ENCODE peak calls at places on chromosomes 7 and 10, in six cellular contexts. F, N, R, D, I and O are unnamed samples.

GRCh38 chr7:130417215-130417614 is 23.6 kb downstream of the CEP41 start:
- DNase-seq in F (no peak), N (no peak), R (no peak), D (no peak), I (no peak), O (no peak)

GRCh38 chr7:114148779-114149178 is 230.0 kb upstream of the PPP1R3A start:
- DNase-seq in F (no peak), N (no peak), R (no peak), D (no peak), I (no peak), O (no peak)

GRCh38 chr10:133039107-133039822 is 48.5 kb upstream of the ADGRA1 start:
- DNase-seq in F (no peak), N (no peak), R (peak), D (no peak), I (peak), O (no peak)

GRCh38 chr7:39659356-39660013 is 36.1 kb downstream of the RALA start:
- DNase-seq in F (no peak), N (no peak), R (no peak), D (no peak), I (no peak), O (no peak)

GRCh38 chr7:110962826-110963225 is 128.1 kb upstream of the LRRN3 start:
- DNase-seq in F (no peak), N (no peak), R (no peak), D (no peak), I (no peak), O (no peak)

GRCh38 chr10:105733919-105734318 is 1092.8 kb downstream of the SORCS3 start:
- DNase-seq in F (no peak), N (no peak), R (no peak), D (no peak), I (no peak), O (no peak)

GRCh38 chr7:44325811-44326241 is 432 bp upstream of the CAMK2B start:
- DNase-seq in F (no peak), N (no peak), R (peak), D (no peak), I (peak), O (no peak)

GRCh38 chr10:14583252-14583651 is 191.4 kb downstream of the FAM107B start:
- DNase-seq in F (no peak), N (no peak), R (no peak), D (no peak), I (no peak), O (no peak)

GRCh38 chr10:113326160-113327111 is 226.4 kb upstream of the HABP2 start:
- DNase-seq in F (no peak), N (peak), R (peak), D (peak), I (no peak), O (no peak)

GRCh38 chr7:15560968-15561367 is 847 bp downstream of the AGMO start:
- DNase-seq in F (no peak), N (no peak), R (no peak), D (no peak), I (no peak), O (no peak)

GRCh38 chr10:79322616-79323566 is 24.4 kb upstream of the PPIF start:
- DNase-seq in F (no peak), N (peak), R (no peak), D (peak), I (no peak), O (no peak)

GRCh38 chr10:103241262-103242011 is 4.2 kb upstream of the RPEL1 start:
- DNase-seq in F (no peak), N (peak), R (peak), D (no peak), I (peak), O (no peak)

GRCh38 chr10:55852850-55853249 is 508.2 kb downstream of the ZWINT start:
- DNase-seq in F (no peak), N (no peak), R (no peak), D (no peak), I (no peak), O (no peak)

GRCh38 chr10:47020491-47020890 is 109.3 kb downstream of the PTPN20 start:
- DNase-seq in F (no peak), N (no peak), R (peak), D (no peak), I (no peak), O (no peak)

GRCh38 chr7:21429786-21430574 is 2.1 kb downstream of the SP4 start:
- DNase-seq in F (no peak), N (no peak), R (no peak), D (no peak), I (no peak), O (no peak)

GRCh38 chr10:89309646-89310045 is 7.8 kb downstream of the IFIT2 start:
- DNase-seq in F (no peak), N (no peak), R (no peak), D (no peak), I (no peak), O (no peak)

GRCh38 chr10:91163709-91164474 is 56.6 kb upstream of the PCGF5 start:
- DNase-seq in F (no peak), N (peak), R (peak), D (no peak), I (peak), O (no peak)

GRCh38 chr10:35986756-35987467 is 344.8 kb upstream of the FZD8 start:
- DNase-seq in F (no peak), N (no peak), R (no peak), D (no peak), I (peak), O (no peak)

GRCh38 chr7:28364082-28364481 is 48.2 kb upstream of the CREB5 start:
- DNase-seq in F (no peak), N (no peak), R (no peak), D (no peak), I (no peak), O (no peak)
- TF ChIP-seq CTCF in F (peak), N (peak), R (peak), D (peak), I (peak), O (peak)

GRCh38 chr10:29482591-29483421 is 152.0 kb downstream of the SVIL start:
- DNase-seq in F (no peak), N (peak), R (peak), D (no peak), I (no peak), O (no peak)
- TF ChIP-seq CTCF in F (no peak), N (no peak), R (peak), D (no peak), I (no peak), O (no peak)

DNA sequence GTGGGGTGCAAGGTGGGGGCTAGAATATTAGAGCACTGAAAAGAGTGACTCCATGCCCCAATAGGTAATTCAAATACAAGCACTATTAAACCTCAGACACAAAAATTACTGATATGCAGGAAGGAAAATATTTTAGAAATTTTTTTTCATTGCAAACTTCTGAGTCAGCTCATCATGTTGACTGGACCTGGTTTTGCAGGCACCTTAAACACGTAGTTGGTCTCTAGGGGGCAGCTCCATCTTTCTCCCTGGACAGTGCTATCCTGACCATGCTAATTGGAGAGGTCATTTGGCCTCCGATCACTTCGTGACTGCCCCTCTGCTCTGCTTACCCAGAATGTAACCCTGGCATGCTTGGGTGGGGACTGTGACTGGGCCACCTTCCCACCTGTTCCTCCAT is 368.4 kb upstream of the MKI67 start:
- DNase-seq in F (no peak), N (no peak), R (no peak), D (no peak), I (no peak), O (no peak)
- TF ChIP-seq CTCF in F (no peak), N (no peak), R (peak), D (no peak), I (no peak), O (no peak)

GRCh38 chr7:11207565-11207964 is 233.9 kb downstream of the PHF14 start:
- DNase-seq in F (no peak), N (no peak), R (no peak), D (no peak), I (no peak), O (no peak)
- TF ChIP-seq CTCF in F (no peak), N (no peak), R (peak), D (no peak), I (peak), O (no peak)

GRCh38 chr10:59229451-59229850 is 53.0 kb downstream of the PHYHIPL start:
- DNase-seq in F (no peak), N (no peak), R (no peak), D (no peak), I (no peak), O (no peak)

GRCh38 chr10:59237775-59238174 is 61.3 kb downstream of the PHYHIPL start:
- DNase-seq in F (no peak), N (no peak), R (no peak), D (no peak), I (no peak), O (no peak)

GRCh38 chr10:59236064-59236697 is 59.7 kb downstream of the PHYHIPL start:
- DNase-seq in F (no peak), N (no peak), R (no peak), D (no peak), I (no peak), O (no peak)

GRCh38 chr10:59234194-59234593 is 57.8 kb downstream of the PHYHIPL start:
- DNase-seq in F (no peak), N (no peak), R (no peak), D (no peak), I (no peak), O (no peak)

GRCh38 chr10:59234814-59235429 is 58.5 kb downstream of the PHYHIPL start:
- DNase-seq in F (peak), N (no peak), R (peak), D (no peak), I (peak), O (no peak)
- TF ChIP-seq CTCF in F (peak), N (peak), R (peak), D (peak), I (peak), O (peak)

GRCh38 chr10:44577533-44577932 is 192.6 kb upstream of the CXCL12 start:
- DNase-seq in F (no peak), N (no peak), R (no peak), D (no peak), I (no peak), O (no peak)
- TF ChIP-seq CTCF in F (no peak), N (no peak), R (no peak), D (no peak), I (no peak), O (no peak)

GRCh38 chr7:4754433-4755010 is 20.9 kb upstream of the AP5Z1 start:
- DNase-seq in F (no peak), N (no peak), R (no peak), D (no peak), I (no peak), O (no peak)

GRCh38 chr7:4755045-4755444 is 20.4 kb upstream of the AP5Z1 start:
- DNase-seq in F (no peak), N (no peak), R (no peak), D (no peak), I (no peak), O (no peak)

GRCh38 chr7:4749798-4750197 is 25.6 kb upstream of the AP5Z1 start:
- DNase-seq in F (no peak), N (no peak), R (no peak), D (no peak), I (no peak), O (no peak)

GRCh38 chr7:4751398-4751947 is 23.9 kb upstream of the AP5Z1 start:
- DNase-seq in F (no peak), N (no peak), R (no peak), D (no peak), I (no peak), O (no peak)

GRCh38 chr7:4753610-4754432 is 21.6 kb upstream of the AP5Z1 start:
- DNase-seq in F (peak), N (peak), R (peak), D (no peak), I (peak), O (peak)
- TF ChIP-seq CTCF in F (peak), N (peak), R (peak), D (peak), I (peak), O (peak)

GRCh38 chr10:106863549-106863948 is 301.0 kb downstream of the SORCS1 start:
- DNase-seq in F (no peak), N (no peak), R (peak), D (no peak), I (peak), O (no peak)
- TF ChIP-seq CTCF in F (no peak), N (no peak), R (peak), D (peak), I (no peak), O (no peak)